ENCODE peak calls at places on chromosomes 2 and 18, in five cellular contexts. B, W, P, T and Y are unnamed samples.
A peak's percentile ranks its signal among the peaks of the same experiment; 100 is the strongest.

GRCh38 chr2:72031346-72032115 is 116.1 kb downstream of the CYP26B1 start:
- DNase-seq in B (no peak), W (no peak), P (no peak), T (no peak), Y (peak; percentile 82)

GRCh38 chr2:233912799-233913423 is 4.3 kb upstream of the TRPM8 start:
- DNase-seq in B (no peak), W (no peak), P (no peak), T (peak; percentile 37), Y (no peak)

GRCh38 chr2:109335586-109336266 is 206.7 kb downstream of the SH3RF3 start:
- DNase-seq in B (no peak), W (no peak), P (no peak), T (peak; percentile 83), Y (no peak)

GRCh38 chr2:84459944-84460429 is 907 bp upstream of the SUCLG1 start:
- DNase-seq in B (no peak), W (no peak), P (no peak), T (no peak), Y (no peak)

GRCh38 chr18:29361843-29362242 is 1184.9 kb upstream of the CDH2 start:
- DNase-seq in B (no peak), W (no peak), P (no peak), T (no peak), Y (no peak)

GRCh38 chr2:9002637-9003365 is 683 bp downstream of the MBOAT2 start:
- DNase-seq in B (peak; percentile 16), W (peak; percentile 23), P (no peak), T (no peak), Y (no peak)

GRCh38 chr2:163732718-163733117 is 3.1 kb downstream of the FIGN start:
- DNase-seq in B (no peak), W (no peak), P (no peak), T (no peak), Y (no peak)

GRCh38 chr2:86617153-86617552 is 6.5 kb downstream of the RNF103 start:
- DNase-seq in B (no peak), W (no peak), P (no peak), T (no peak), Y (no peak)

GRCh38 chr2:227788556-227788955 is 25.1 kb upstream of the CCL20 start:
- DNase-seq in B (no peak), W (no peak), P (no peak), T (no peak), Y (peak; percentile 6)

GRCh38 chr18:26103579-26103978 is 13.2 kb upstream of the SS18 start:
- DNase-seq in B (no peak), W (peak; percentile 13), P (no peak), T (no peak), Y (no peak)

GRCh38 chr18:32383040-32383819 is 87.5 kb downstream of the GAREM1 start:
- DNase-seq in B (no peak), W (no peak), P (no peak), T (peak; percentile 98), Y (no peak)

GRCh38 chr2:29662841-29663240 is 258.5 kb downstream of the ALK start:
- DNase-seq in B (no peak), W (no peak), P (no peak), T (peak; percentile 11), Y (no peak)

GRCh38 chr2:9954136-9954535 is 2.6 kb downstream of the GRHL1 start:
- DNase-seq in B (no peak), W (no peak), P (no peak), T (no peak), Y (no peak)

GRCh38 chr2:126975671-126976655 is 77.3 kb downstream of the TEX51 start:
- DNase-seq in B (no peak), W (no peak), P (no peak), T (no peak), Y (no peak)

GRCh38 chr2:154844513-154844912 is 146.0 kb downstream of the KCNJ3 start:
- DNase-seq in B (no peak), W (no peak), P (no peak), T (no peak), Y (no peak)

GRCh38 chr2:72619622-72620021 is 206.2 kb downstream of the EXOC6B start:
- DNase-seq in B (no peak), W (no peak), P (no peak), T (no peak), Y (no peak)

GRCh38 chr18:79518683-79519128 is 123.0 kb downstream of the NFATC1 start:
- DNase-seq in B (no peak), W (no peak), P (no peak), T (no peak), Y (no peak)

GRCh38 chr2:226002438-226002837 is 602.9 kb downstream of the NYAP2 start:
- DNase-seq in B (peak; percentile 33), W (no peak), P (no peak), T (peak; percentile 90), Y (no peak)

GRCh38 chr2:144414324-144414845 is 105.5 kb downstream of the ZEB2 start:
- DNase-seq in B (peak; percentile 42), W (no peak), P (no peak), T (peak; percentile 97), Y (peak; percentile 85)

GRCh38 chr18:48033770-48034650 is 103.6 kb upstream of the SMAD2 start:
- DNase-seq in B (no peak), W (no peak), P (no peak), T (no peak), Y (no peak)

GRCh38 chr2:219455635-219456034 is 21.0 kb downstream of the SPEG start:
- DNase-seq in B (no peak), W (no peak), P (no peak), T (no peak), Y (no peak)

GRCh38 chr18:23311346-23312103 is 141.6 kb upstream of the RIOK3 start:
- DNase-seq in B (peak; percentile 77), W (no peak), P (no peak), T (peak; percentile 90), Y (peak; percentile 17)

GRCh38 chr2:217798743-217799552 is 203.8 kb downstream of the TNS1 start:
- DNase-seq in B (peak; percentile 30), W (peak; percentile 32), P (peak; percentile 4), T (no peak), Y (peak; percentile 50)

GRCh38 chr2:75558786-75559428 is 1.8 kb downstream of the EVA1A start:
- DNase-seq in B (no peak), W (no peak), P (no peak), T (peak; percentile 41), Y (no peak)

GRCh38 chr2:195575879-195576391 is 81.1 kb upstream of the SLC39A10 start:
- DNase-seq in B (no peak), W (peak; percentile 33), P (no peak), T (peak; percentile 92), Y (no peak)

GRCh38 chr2:20355131-20355530 is 4.5 kb upstream of the PUM2 start:
- DNase-seq in B (no peak), W (no peak), P (no peak), T (peak; percentile 55), Y (no peak)

GRCh38 chr2:239075918-239076727 is 228.2 kb downstream of the TWIST2 start:
- DNase-seq in B (no peak), W (peak; percentile 72), P (no peak), T (no peak), Y (no peak)

GRCh38 chr18:24068945-24069693 is 54.6 kb downstream of the TTC39C start:
- DNase-seq in B (no peak), W (no peak), P (no peak), T (no peak), Y (no peak)

GRCh38 chr2:10500601-10501361 is 52.7 kb upstream of the ODC1 start:
- DNase-seq in B (no peak), W (no peak), P (no peak), T (peak; percentile 15), Y (peak; percentile 87)

GRCh38 chr18:1499265-1499664 is 594.6 kb downstream of the ADCYAP1 start:
- DNase-seq in B (no peak), W (no peak), P (no peak), T (no peak), Y (no peak)

GRCh38 chr2:73931531-73932500 is 5.1 kb downstream of the DGUOK start:
- DNase-seq in B (no peak), W (no peak), P (no peak), T (peak; percentile 69), Y (no peak)

GRCh38 chr2:63588385-63589147 is at the start of the genes MDH1 and WDPCP:
- DNase-seq in B (peak; percentile 95), W (peak; percentile 95), P (peak; percentile 44), T (peak; percentile 100), Y (peak; percentile 98)
- TF ChIP-seq POLR2A in B (peak; percentile 65), W (peak; percentile 89), P (peak; percentile 95), T (peak; percentile 59), Y (no peak)

DNA sequence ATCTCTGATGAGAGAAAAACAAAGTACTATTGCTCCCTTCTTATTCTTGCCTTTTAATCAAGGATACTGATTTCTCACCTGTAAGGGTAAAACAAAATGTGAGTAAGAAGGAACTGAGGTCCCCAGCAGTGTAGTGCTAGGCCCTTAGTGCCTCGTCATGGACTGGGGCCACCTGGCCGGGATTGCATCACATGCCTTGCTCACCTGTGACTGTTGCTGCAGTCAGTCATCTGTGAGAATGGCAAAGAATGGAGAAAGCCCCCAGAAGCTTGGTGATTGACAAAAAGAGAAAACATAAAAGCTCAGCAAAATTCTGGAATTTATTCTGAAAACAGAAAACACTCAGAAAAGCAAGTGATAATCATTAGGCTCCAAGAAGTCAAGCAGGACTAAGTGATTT is 63.4 kb downstream of the SPATS2L start:
- DNase-seq in B (no peak), W (no peak), P (no peak), T (no peak), Y (no peak)
- TF ChIP-seq POLR2A in B (no peak), W (no peak), P (no peak), T (no peak), Y (no peak)

GRCh38 chr2:24075915-24076848 is at the start of gene SF3B6:
- DNase-seq in B (peak; percentile 98), W (peak; percentile 100), P (peak; percentile 85), T (peak; percentile 99), Y (peak; percentile 100)
- TF ChIP-seq POLR2A in B (peak; percentile 51), W (peak; percentile 76), P (peak; percentile 94), T (peak; percentile 59), Y (no peak)

GRCh38 chr2:197024206-197024605 is 97.7 kb upstream of the PGAP1 start:
- DNase-seq in B (no peak), W (peak; percentile 19), P (no peak), T (peak; percentile 13), Y (no peak)

GRCh38 chr2:197031805-197032204 is 105.3 kb upstream of the PGAP1 start:
- DNase-seq in B (no peak), W (no peak), P (no peak), T (no peak), Y (no peak)

GRCh38 chr2:197030090-197030489 is 103.6 kb upstream of the PGAP1 start:
- DNase-seq in B (no peak), W (no peak), P (no peak), T (no peak), Y (no peak)

GRCh38 chr2:197028230-197028629 is 101.7 kb upstream of the PGAP1 start:
- DNase-seq in B (no peak), W (no peak), P (no peak), T (peak; percentile 84), Y (no peak)

GRCh38 chr2:197028633-197029032 is 102.1 kb upstream of the PGAP1 start:
- DNase-seq in B (no peak), W (no peak), P (no peak), T (no peak), Y (no peak)
- TF ChIP-seq POLR2A in B (no peak), W (no peak), P (no peak), T (no peak), Y (no peak)

GRCh38 chr2:133959066-133959465 is 294.8 kb upstream of the MGAT5 start:
- DNase-seq in B (no peak), W (no peak), P (no peak), T (no peak), Y (no peak)
- TF ChIP-seq POLR2A in B (no peak), W (no peak), P (no peak), T (no peak), Y (no peak)

GRCh38 chr2:100819365-100820345 is at the start of gene NPAS2:
- DNase-seq in B (peak; percentile 62), W (peak; percentile 59), P (peak; percentile 24), T (peak; percentile 46), Y (no peak)
- TF ChIP-seq POLR2A in B (peak; percentile 12), W (no peak), P (no peak), T (no peak), Y (no peak)